ENCODE peak calls at places on chromosomes 11 and 22, in nine cellular contexts. T, G, O, E, V, F, P, H and Q are unnamed samples.

GRCh38 chr11:61632096-61632495 is 48.1 kb upstream of the DAGLA start:
- DNase-seq in O (no peak), F (no peak), E (no peak), P (no peak), T (no peak), H (no peak), G (peak; percentile 47), V (no peak), Q (no peak)

GRCh38 chr11:116927163-116927772 is 89.8 kb upstream of the APOA1 start:
- DNase-seq in T (no peak), E (no peak), H (no peak), P (no peak), G (peak; percentile 18), O (no peak), F (no peak), V (peak; percentile 34), Q (no peak)

GRCh38 chr11:94130589-94131362 is 2.1 kb downstream of the PANX1 start:
- DNase-seq in F (peak; percentile 43), G (no peak), O (no peak), P (no peak), V (no peak), H (no peak), T (no peak), E (no peak), Q (no peak)

GRCh38 chr22:17576475-17576874 is 13.2 kb downstream of the SLC25A18 start:
- DNase-seq in P (peak; percentile 31), O (peak; percentile 51), G (no peak), F (no peak), V (no peak), E (no peak), T (no peak), H (peak; percentile 69), Q (no peak)

GRCh38 chr11:64249563-64250405 is 1.5 kb upstream of the PLCB3 start:
- DNase-seq in G (no peak), O (peak; percentile 78), E (no peak), V (no peak), F (no peak), T (no peak), H (no peak), P (no peak), Q (no peak)

GRCh38 chr11:133323354-133323753 is 208.9 kb downstream of the OPCML start:
- DNase-seq in E (no peak), H (no peak), T (no peak), P (no peak), G (no peak), O (no peak), V (no peak), F (no peak), Q (no peak)

GRCh38 chr11:79600747-79601146 is 159.9 kb upstream of the TENM4 start:
- DNase-seq in F (no peak), O (no peak), V (no peak), G (no peak), T (no peak), E (no peak), H (no peak), P (no peak), Q (no peak)

GRCh38 chr11:134503596-134503995 is 91.6 kb upstream of the B3GAT1 start:
- DNase-seq in O (no peak), E (no peak), F (no peak), V (no peak), T (peak; percentile 15), P (no peak), G (no peak), H (no peak), Q (peak; percentile 66)

DNA sequence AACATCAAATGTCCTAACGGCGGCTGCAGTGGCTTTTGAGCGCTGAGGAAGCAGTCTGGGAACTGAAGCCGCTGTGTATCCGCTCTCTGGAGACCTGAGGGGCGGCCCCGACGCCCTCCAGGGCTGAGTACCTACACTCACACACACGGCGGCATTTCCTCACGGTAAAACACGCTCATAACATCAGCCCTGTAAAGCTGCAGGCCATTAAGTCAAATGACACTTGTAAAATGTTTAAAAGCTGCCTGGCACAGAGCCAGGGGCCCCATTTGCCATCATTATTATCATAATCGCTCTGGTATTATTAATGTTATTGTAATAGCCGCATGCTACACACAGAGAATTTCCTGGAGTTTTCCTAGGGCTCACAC is 5.1 kb downstream of the CARS1 start:
- DNase-seq in V (no peak), T (no peak), E (no peak), O (no peak), F (no peak), G (peak; percentile 72), H (no peak), P (no peak), Q (no peak)
- TF ChIP-seq POLR2AphosphoS5 in V (no peak), T (no peak), E (no peak), O (no peak), F (no peak), G (no peak), H (no peak), P (no peak), Q (no peak)

GRCh38 chr11:69531071-69531716 is 49.7 kb downstream of the LINC01488 start:
- DNase-seq in E (no peak), G (no peak), H (no peak), O (no peak), T (no peak), F (no peak), P (no peak), V (no peak), Q (no peak)
- H3K27ac ChIP-seq in E (no peak overlapping the region), G (no peak overlapping the region), H (no peak overlapping the region), O (no peak overlapping the region), T (no peak overlapping the region), F (peak overlapping the region; percentile 70), P (no peak overlapping the region), V (no peak overlapping the region), Q (no peak overlapping the region)

GRCh38 chr22:31588970-31589675 is 72.9 kb downstream of the PISD start:
- DNase-seq in T (no peak), E (no peak), O (no peak), F (no peak), P (no peak), V (peak; percentile 31), G (no peak), H (no peak), Q (no peak)
- TF ChIP-seq POLR2AphosphoS5 in T (no peak), E (no peak), O (no peak), F (no peak), P (no peak), V (no peak), G (no peak), H (no peak), Q (no peak)

GRCh38 chr11:68928481-68928880 is 24.8 kb downstream of the IGHMBP2 start:
- DNase-seq in O (no peak), E (no peak), P (no peak), T (no peak), H (no peak), F (no peak), G (no peak), V (no peak), Q (no peak)

GRCh38 chr11:68929706-68930605 is 26.3 kb downstream of the IGHMBP2 start:
- DNase-seq in E (no peak), T (no peak), V (no peak), G (no peak), H (no peak), P (no peak), F (no peak), O (no peak), Q (no peak)

GRCh38 chr11:68929135-68929534 is 25.4 kb downstream of the IGHMBP2 start:
- DNase-seq in T (no peak), H (no peak), P (no peak), E (no peak), O (no peak), F (no peak), V (no peak), G (no peak), Q (no peak)

GRCh38 chr11:68927280-68928107 is 23.8 kb downstream of the IGHMBP2 start:
- DNase-seq in H (no peak), T (peak; percentile 43), O (no peak), P (no peak), E (peak; percentile 31), V (peak; percentile 37), F (no peak), G (no peak), Q (peak; percentile 42)

DNA sequence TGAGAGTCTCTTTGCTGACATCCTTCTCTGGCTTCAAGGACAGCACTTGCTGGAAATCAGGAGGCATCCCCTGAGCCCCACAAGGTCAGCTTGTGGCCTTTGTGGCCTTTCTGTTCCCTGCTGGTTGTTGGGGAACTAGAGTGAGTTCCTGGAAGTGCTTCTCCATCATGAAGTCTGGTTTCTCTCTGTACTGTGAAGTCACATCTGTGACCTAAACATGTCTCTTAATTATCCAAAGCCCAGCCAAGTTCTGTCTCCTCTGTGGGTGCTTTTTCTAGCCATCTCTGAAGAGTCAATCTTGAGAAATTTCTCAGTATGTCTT is 24.4 kb downstream of the IGHMBP2 start:
- DNase-seq in G (no peak), E (no peak), T (no peak), F (no peak), H (no peak), V (no peak), P (no peak), O (no peak), Q (no peak)
- H3K27ac ChIP-seq in G (no peak overlapping the region), E (peak overlapping the region; percentile 18), T (peak overlapping the region; percentile 54), F (no peak overlapping the region), H (no peak overlapping the region), V (peak overlapping the region; percentile 69), P (no peak overlapping the region), O (no peak overlapping the region), Q (no peak overlapping the region)

GRCh38 chr22:27594474-27595134 is 207.0 kb downstream of the MN1 start:
- DNase-seq in V (no peak), F (no peak), H (no peak), T (no peak), E (no peak), O (no peak), G (no peak), P (peak; percentile 32), Q (no peak)

GRCh38 chr22:27593378-27593777 is 208.2 kb downstream of the MN1 start:
- DNase-seq in H (no peak), G (no peak), T (no peak), P (no peak), F (no peak), E (no peak), O (no peak), V (no peak), Q (no peak)

GRCh38 chr22:27591060-27591459 is 210.5 kb downstream of the MN1 start:
- DNase-seq in H (no peak), O (no peak), V (no peak), T (no peak), G (no peak), P (no peak), F (no peak), E (no peak), Q (peak; percentile 52)

GRCh38 chr22:27596133-27596905 is 205.2 kb downstream of the MN1 start:
- DNase-seq in P (no peak), O (no peak), H (no peak), G (no peak), F (no peak), T (no peak), E (no peak), V (no peak), Q (no peak)

DNA sequence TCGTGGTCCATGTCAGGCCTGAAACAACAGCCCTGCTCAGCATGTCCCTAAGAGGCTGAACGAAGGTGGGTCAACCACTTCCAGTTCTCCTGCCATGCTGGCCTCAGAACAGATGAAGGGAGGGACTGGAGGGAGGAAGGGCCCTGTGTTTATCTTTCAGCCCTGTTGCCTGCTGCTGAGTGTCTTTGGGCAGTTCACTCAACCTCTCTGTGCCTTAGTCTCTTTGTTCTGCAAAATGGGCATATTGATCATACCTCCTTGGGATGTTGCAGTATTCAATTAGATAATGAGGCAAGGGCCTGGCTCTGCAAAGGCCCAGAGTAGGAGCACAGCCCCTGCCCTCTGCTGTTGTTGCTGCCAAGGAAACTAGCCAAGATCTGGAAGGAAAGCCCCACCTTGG is 207.5 kb downstream of the MN1 start:
- DNase-seq in F (no peak), O (no peak), V (no peak), G (no peak), H (no peak), T (no peak), E (no peak), P (no peak), Q (no peak)
- TF ChIP-seq POLR2AphosphoS5 in F (no peak), O (no peak), V (no peak), G (no peak), H (no peak), T (no peak), E (no peak), P (no peak), Q (no peak)